ENCODE peak calls at places on chromosome 2, in six cellular contexts. U is HepG2, D is GM12878, M is SK-N-SH, V is K562, R is H1. P is an unnamed sample.
A peak's percentile ranks its signal among the peaks of the same experiment; 100 is the strongest.

GRCh38 chr2:173446722-173447121 is 92.0 kb downstream of the CDCA7 start:
- DNase-seq in U (no peak), D (no peak), M (no peak), V (no peak), R (no peak), P (no peak)

GRCh38 chr2:50995610-50996009 is 36.3 kb downstream of the NRXN1 start:
- DNase-seq in U (no peak), D (no peak), M (no peak), V (no peak), R (no peak), P (no peak)

GRCh38 chr2:220065581-220065980 is 438.2 kb downstream of the SLC4A3 start:
- DNase-seq in U (no peak), D (no peak), M (no peak), V (no peak), R (no peak), P (no peak)

GRCh38 chr2:36951574-36951973 is 14.8 kb downstream of the STRN start:
- DNase-seq in U (no peak), D (no peak), M (no peak), V (no peak), R (no peak), P (no peak)

GRCh38 chr2:239318790-239319189 is 82.0 kb downstream of the HDAC4 start:
- DNase-seq in U (no peak), D (no peak), M (no peak), V (peak; percentile 59), R (no peak), P (no peak)

GRCh38 chr2:74573747-74574562 is 19.4 kb downstream of the DOK1 start:
- DNase-seq in U (no peak), D (peak; percentile 59), M (no peak), V (no peak), R (no peak), P (peak; percentile 90)

GRCh38 chr2:45585267-45585861 is 25.7 kb downstream of the SRBD1 start:
- DNase-seq in U (peak; percentile 50), D (no peak), M (peak; percentile 41), V (no peak), R (no peak), P (peak; percentile 51)

GRCh38 chr2:208791257-208791656 is 384.7 kb downstream of the PTH2R start:
- DNase-seq in U (no peak), D (no peak), M (no peak), V (no peak), R (no peak), P (no peak)

GRCh38 chr2:38485734-38486133 is 108.7 kb upstream of the ATL2 start:
- DNase-seq in U (no peak), D (peak; percentile 20), M (no peak), V (no peak), R (no peak), P (peak; percentile 64)

GRCh38 chr2:182559623-182560022 is 132.8 kb upstream of the PDE1A start:
- DNase-seq in U (no peak), D (no peak), M (no peak), V (no peak), R (no peak), P (no peak)

GRCh38 chr2:167181134-167181533 is 292.9 kb downstream of the XIRP2 start:
- DNase-seq in U (peak; percentile 23), D (no peak), M (no peak), V (no peak), R (no peak), P (no peak)

GRCh38 chr2:32760628-32761027 is 132.8 kb downstream of the TTC27 start:
- DNase-seq in U (no peak), D (no peak), M (no peak), V (no peak), R (no peak), P (no peak)

GRCh38 chr2:165528691-165529090 is 59.2 kb downstream of the CSRNP3 start:
- DNase-seq in U (no peak), D (no peak), M (no peak), V (no peak), R (no peak), P (no peak)

GRCh38 chr2:159612255-159612901 is 4.0 kb downstream of the BAZ2B start:
- DNase-seq in U (no peak), D (no peak), M (peak; percentile 27), V (peak; percentile 16), R (no peak), P (no peak)

GRCh38 chr2:151071382-151071781 is 190.3 kb downstream of the RBM43 start:
- DNase-seq in U (no peak), D (no peak), M (no peak), V (no peak), R (no peak), P (no peak)

GRCh38 chr2:31219131-31219969 is 2.0 kb upstream of the CAPN14 start:
- DNase-seq in U (no peak), D (peak; percentile 79), M (peak; percentile 32), V (no peak), R (peak; percentile 22), P (peak; percentile 53)

GRCh38 chr2:56741601-56742102 is 557.9 kb downstream of the CCDC85A start:
- DNase-seq in U (peak; percentile 18), D (no peak), M (peak; percentile 0), V (no peak), R (no peak), P (no peak)

GRCh38 chr2:105674859-105675541 is 69.7 kb upstream of the NCK2 start:
- DNase-seq in U (no peak), D (no peak), M (no peak), V (no peak), R (peak; percentile 19), P (no peak)

GRCh38 chr2:218291318-218291933 is 877 bp downstream of the TMBIM1 start:
- DNase-seq in U (no peak), D (no peak), M (no peak), V (no peak), R (no peak), P (peak; percentile 42)

GRCh38 chr2:118179445-118179844 is 91.2 kb downstream of the INSIG2 start:
- DNase-seq in U (no peak), D (no peak), M (no peak), V (no peak), R (no peak), P (no peak)

GRCh38 chr2:226730487-226730886 is 69.1 kb downstream of the IRS1 start:
- DNase-seq in U (peak; percentile 22), D (no peak), M (peak; percentile 19), V (no peak), R (no peak), P (no peak)

GRCh38 chr2:58204195-58204959 is 36.7 kb downstream of the FANCL start:
- DNase-seq in U (peak; percentile 93), D (no peak), M (no peak), V (no peak), R (no peak), P (no peak)

GRCh38 chr2:11899896-11900295 is 153.5 kb downstream of the LPIN1 start:
- DNase-seq in U (no peak), D (no peak), M (no peak), V (no peak), R (no peak), P (no peak)

GRCh38 chr2:73418343-73418742 is 32.7 kb downstream of the ALMS1 start:
- DNase-seq in U (no peak), D (no peak), M (no peak), V (no peak), R (no peak), P (no peak)
- TF ChIP-seq GABPA in U (no peak), D (no peak), M (no peak), V (no peak), R (no peak), P (no peak)

GRCh38 chr2:163884416-163884815 is 148.6 kb upstream of the FIGN start:
- DNase-seq in U (no peak), D (no peak), M (no peak), V (no peak), R (no peak), P (no peak)

GRCh38 chr2:163877316-163877715 is 141.5 kb upstream of the FIGN start:
- DNase-seq in U (no peak), D (no peak), M (no peak), V (no peak), R (no peak), P (no peak)

DNA sequence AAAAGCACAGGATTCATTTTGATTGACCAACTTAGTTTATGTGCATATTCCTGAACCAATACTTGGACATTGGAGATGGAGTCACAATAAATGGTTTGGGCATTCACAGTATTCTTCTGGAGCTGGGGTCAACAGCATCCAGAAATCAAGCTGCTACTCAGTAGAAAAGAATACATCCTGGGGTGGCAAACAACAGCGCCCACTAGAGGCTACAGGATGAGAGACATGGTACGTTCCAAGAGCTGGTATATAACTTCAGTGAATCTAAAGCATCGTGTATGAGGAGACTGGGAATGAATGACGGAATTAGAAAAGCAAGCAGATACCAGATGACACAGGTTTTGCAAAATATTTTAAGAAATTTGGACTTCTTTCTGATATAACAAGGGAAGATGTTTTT is 142.9 kb upstream of the FIGN start:
- DNase-seq in U (peak; percentile 59), D (no peak), M (peak; percentile 21), V (peak; percentile 25), R (peak; percentile 71), P (peak; percentile 20)
- TF ChIP-seq CTCF in U (peak; percentile 77), D (peak; percentile 65), M (peak; percentile 69), V (no peak), R (peak; percentile 12), P (peak; percentile 55)

DNA sequence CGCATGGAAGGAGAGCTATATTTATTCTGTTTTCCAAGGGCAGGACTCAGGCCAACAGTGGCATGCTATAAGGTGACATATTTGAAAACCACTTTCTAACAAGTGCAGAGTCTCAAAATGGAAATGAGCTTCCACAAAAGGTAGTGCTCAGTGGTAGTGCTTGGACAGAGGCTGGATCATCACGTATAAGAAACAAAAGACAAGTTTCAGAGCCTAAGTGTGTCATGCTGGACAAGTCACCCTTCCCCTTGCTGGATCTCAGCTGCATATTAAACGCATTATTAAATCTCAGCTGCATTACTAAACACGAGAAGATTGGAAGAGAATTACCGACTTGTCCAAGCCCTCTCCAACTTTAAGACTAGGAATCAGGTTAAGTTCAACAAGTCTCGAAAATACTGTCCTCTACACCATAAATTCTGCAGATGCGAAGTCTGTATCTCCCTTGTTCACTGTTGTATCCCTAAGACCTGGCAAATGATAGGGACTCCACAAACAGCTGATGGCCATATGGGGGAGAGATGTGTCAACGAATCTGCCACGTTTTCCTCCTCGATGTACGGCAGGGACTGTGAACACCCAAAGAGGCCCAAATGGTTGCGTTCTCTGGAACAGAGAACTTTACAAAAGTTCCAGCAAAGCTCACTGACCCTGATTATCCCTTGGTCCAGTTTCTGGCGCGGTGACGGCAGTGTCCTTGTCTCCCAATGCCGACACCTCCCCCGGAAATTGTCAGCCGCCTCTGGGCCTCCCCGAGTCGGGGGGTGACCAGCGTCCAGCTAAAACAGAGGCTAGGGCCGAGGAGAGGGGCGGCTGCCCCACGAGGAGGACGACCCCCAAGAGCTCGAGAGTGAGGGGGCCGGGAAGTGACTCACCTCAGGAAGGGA is 611 bp downstream of the NOL10 start:
- DNase-seq in U (no peak), D (no peak), M (no peak), V (peak; percentile 29), R (no peak), P (no peak)
- H3K4me3 ChIP-seq in U (peak overlapping the region; percentile 99), D (peak overlapping the region; percentile 99), M (peak overlapping the region; percentile 85), V (peak overlapping the region; percentile 70), R (peak overlapping the region; percentile 97), P (peak overlapping the region; percentile 90)

GRCh38 chr2:240556553-240557100 is 1.2 kb downstream of the ANKMY1 start:
- DNase-seq in U (peak; percentile 57), D (no peak), M (peak; percentile 70), V (peak; percentile 27), R (peak; percentile 79), P (peak; percentile 58)
- TF ChIP-seq GABPA in U (no peak), D (no peak), M (no peak), V (no peak), R (no peak), P (no peak)

P was measured in HL-60.